ENCODE peak calls at places on chromosomes 12 and 14, in seven cellular contexts. P, Y, B, R, L, X and D are unnamed samples.

GRCh38 chr12:42574879-42575278 is 14.7 kb downstream of the PRICKLE1 start:
- DNase-seq in X (no peak), L (no peak), Y (no peak), P (no peak), R (no peak), B (no peak), D (no peak)

GRCh38 chr12:124961055-124961454 is 27.9 kb downstream of the DHX37 start:
- DNase-seq in P (no peak), X (no peak), B (no peak), L (no peak), R (no peak), Y (no peak), D (no peak)

GRCh38 chr14:71166434-71166833 is 259.2 kb downstream of the PCNX1 start:
- DNase-seq in L (no peak), Y (peak), P (no peak), B (no peak), R (peak), X (no peak), D (peak)

GRCh38 chr14:20440465-20440864 is 4.5 kb upstream of the KLHL33 start:
- DNase-seq in L (no peak), X (no peak), Y (no peak), R (no peak), P (no peak), B (no peak), D (no peak)

GRCh38 chr12:124310785-124311184 is 15.9 kb downstream of the RFLNA start:
- DNase-seq in P (no peak), R (no peak), Y (no peak), L (no peak), B (no peak), X (no peak), D (no peak)

GRCh38 chr12:96063046-96063445 is 27.7 kb upstream of the LTA4H start:
- DNase-seq in R (peak), X (no peak), L (no peak), B (no peak), P (no peak), Y (no peak), D (no peak)

GRCh38 chr14:95123895-95124579 is 33.3 kb downstream of the DICER1 start:
- DNase-seq in Y (no peak), B (no peak), R (no peak), P (no peak), L (peak), X (no peak), D (no peak)

GRCh38 chr14:24695265-24696241 is 61.6 kb upstream of the GZMB start:
- DNase-seq in L (no peak), P (no peak), R (no peak), X (no peak), Y (no peak), B (no peak), D (no peak)

GRCh38 chr12:124388679-124389536 is 94.0 kb downstream of the RFLNA start:
- DNase-seq in X (peak), L (peak), B (peak), Y (peak), P (peak), R (peak), D (no peak)

GRCh38 chr12:57450057-57450456 is 5.0 kb upstream of the INHBE start:
- DNase-seq in P (no peak), X (no peak), B (no peak), Y (no peak), L (no peak), R (no peak), D (no peak)

GRCh38 chr12:30243426-30243825 is 452.2 kb downstream of the IPO8 start:
- DNase-seq in P (no peak), B (no peak), X (no peak), R (no peak), L (no peak), Y (no peak), D (no peak)

GRCh38 chr14:100778951-100779690 is 46.8 kb upstream of the MEG3 start:
- DNase-seq in X (no peak), B (no peak), Y (no peak), R (no peak), P (no peak), L (no peak), D (no peak)

GRCh38 chr14:103232338-103232808 is 101.7 kb upstream of the EIF5 start:
- DNase-seq in L (no peak), R (no peak), X (no peak), B (no peak), P (no peak), Y (no peak), D (no peak)

GRCh38 chr12:28032811-28033537 is 60.4 kb upstream of the PTHLH start:
- DNase-seq in P (no peak), R (no peak), X (no peak), L (no peak), B (no peak), Y (no peak), D (no peak)

GRCh38 chr14:28609228-28609828 is 157.3 kb upstream of the FOXG1 start:
- DNase-seq in X (peak), R (no peak), P (no peak), Y (peak), L (no peak), B (no peak), D (peak)

GRCh38 chr14:100531152-100531551 is 56.1 kb downstream of the BEGAIN start:
- DNase-seq in L (no peak), Y (no peak), B (no peak), X (no peak), R (no peak), P (peak), D (no peak)

GRCh38 chr14:48628870-48629269 is 953.5 kb upstream of the MDGA2 start:
- DNase-seq in X (no peak), R (no peak), B (no peak), P (no peak), L (no peak), Y (no peak), D (no peak)

GRCh38 chr12:108306014-108306501 is 33.1 kb downstream of the CMKLR1 start:
- DNase-seq in X (no peak), L (no peak), B (no peak), P (no peak), Y (peak), R (peak), D (no peak)

GRCh38 chr12:33052141-33053051 is 155.8 kb upstream of the PKP2 start:
- DNase-seq in R (no peak), Y (no peak), L (no peak), B (no peak), P (no peak), X (no peak), D (no peak)

GRCh38 chr12:40240779-40241178 is 16.0 kb downstream of the LRRK2 start:
- DNase-seq in R (no peak), P (no peak), X (no peak), L (no peak), B (no peak), Y (no peak), D (no peak)

GRCh38 chr14:63893701-63894458 is 41.1 kb downstream of the SYNE2 start:
- DNase-seq in P (no peak), L (peak), Y (peak), R (peak), X (no peak), B (no peak), D (no peak)

GRCh38 chr14:74064883-74065282 is 19.4 kb downstream of the ALDH6A1 start:
- DNase-seq in R (no peak), Y (peak), L (no peak), X (no peak), B (no peak), P (no peak), D (no peak)

GRCh38 chr14:80304125-80304766 is 92.9 kb upstream of the DIO2 start:
- DNase-seq in B (no peak), X (no peak), L (no peak), P (no peak), R (peak), Y (peak), D (no peak)

GRCh38 chr12:52003591-52003990 is 3.2 kb upstream of the TAMALIN start:
- DNase-seq in R (no peak), P (no peak), Y (no peak), L (no peak), X (no peak), B (no peak), D (no peak)

GRCh38 chr14:79608426-79608825 is 602.9 kb downstream of the DIO2 start:
- DNase-seq in R (no peak), B (no peak), L (no peak), X (no peak), P (no peak), Y (no peak), D (no peak)

GRCh38 chr12:52011602-52012214 is 5.0 kb downstream of the TAMALIN start:
- DNase-seq in Y (no peak), P (no peak), X (no peak), R (no peak), L (no peak), B (no peak), D (no peak)